ENCODE peak calls at places on chromosomes 6 and 20, in five cellular contexts. F is endothelial cell of umbilical vein; C is KG1; L is activated CD4-positive, alpha-beta T cell treated with anti-CD3 and anti-CD28 coated beads, Interleukin-2, amount 50 U/mL, for 24 hours; E is amygdala. R is an unnamed sample.

GRCh38 chr6:163634514-163635171 is 220.1 kb downstream of the QKI start:
- DNase-seq in E (no peak), C (no peak), F (no peak), L (no peak), R (no peak)

GRCh38 chr6:141490982-141491381 is 641.7 kb upstream of the GJE1 start:
- DNase-seq in F (no peak), L (no peak), C (no peak), E (no peak), R (no peak)

GRCh38 chr6:139500977-139501376 is 126.5 kb upstream of the CITED2 start:
- DNase-seq in E (no peak), C (no peak), L (no peak), F (no peak), R (no peak)

GRCh38 chr6:108419934-108420609 is 125.2 kb downstream of the AFG1L start:
- DNase-seq in C (no peak), F (no peak), L (no peak), E (no peak), R (no peak)

GRCh38 chr6:53328375-53328774 is 20.4 kb downstream of the ELOVL5 start:
- DNase-seq in C (no peak), F (no peak), L (no peak), E (no peak), R (no peak)

GRCh38 chr20:46835418-46835817 is 59.2 kb upstream of the EYA2 start:
- DNase-seq in E (no peak), L (no peak), F (no peak), C (no peak), R (no peak)

GRCh38 chr6:56259682-56260081 is 12.3 kb upstream of the COL21A1 start:
- DNase-seq in F (peak), E (no peak), L (no peak), C (no peak), R (no peak)

GRCh38 chr6:133040025-133040838 is 200.9 kb upstream of the EYA4 start:
- DNase-seq in L (no peak), F (peak), C (no peak), E (no peak), R (no peak)

GRCh38 chr6:139882234-139882633 is 507.8 kb upstream of the CITED2 start:
- DNase-seq in C (no peak), E (no peak), L (no peak), F (peak), R (no peak)

GRCh38 chr20:56422131-56422823 is 10.2 kb downstream of the CASS4 start:
- DNase-seq in E (no peak), C (peak), L (no peak), F (peak), R (no peak)

GRCh38 chr6:165204807-165205545 is 104.4 kb downstream of the C6orf118 start:
- DNase-seq in E (no peak), L (no peak), F (no peak), C (no peak), R (no peak)

GRCh38 chr6:37783831-37784584 is 35.5 kb upstream of the ZFAND3 start:
- DNase-seq in F (peak), C (no peak), L (no peak), E (no peak), R (no peak)

GRCh38 chr6:37860226-37860839 is 40.8 kb downstream of the ZFAND3 start:
- DNase-seq in E (no peak), F (peak), L (no peak), C (no peak), R (peak)

GRCh38 chr20:34998331-34998950 is 42.8 kb downstream of the MYH7B start:
- DNase-seq in E (no peak), L (no peak), C (no peak), F (no peak), R (no peak)

GRCh38 chr6:40844241-40844640 is 194.8 kb downstream of the UNC5CL start:
- DNase-seq in L (no peak), E (no peak), F (no peak), C (no peak), R (no peak)

GRCh38 chr6:37244430-37245310 is 12.9 kb upstream of the TBC1D22B start:
- DNase-seq in L (no peak), E (peak), F (peak), C (no peak), R (no peak)

GRCh38 chr6:139569561-139569960 is 195.1 kb upstream of the CITED2 start:
- DNase-seq in C (no peak), F (peak), E (no peak), L (no peak), R (no peak)

GRCh38 chr20:60249436-60249835 is 291.2 kb downstream of the CDH26 start:
- DNase-seq in E (no peak), C (no peak), F (no peak), L (no peak), R (no peak)

GRCh38 chr20:32521780-32522524 is 63.2 kb downstream of the NOL4L start:
- DNase-seq in L (peak), F (peak), C (no peak), E (peak), R (peak)

GRCh38 chr6:71289039-71289801 is 609 bp downstream of the OGFRL1 start:
- DNase-seq in E (no peak), F (peak), C (no peak), L (no peak), R (peak)

GRCh38 chr6:170094686-170095272 is 196.1 kb downstream of the DLL1 start:
- DNase-seq in F (no peak), L (no peak), E (no peak), C (no peak), R (no peak)

GRCh38 chr20:16946097-16946496 is 197.9 kb downstream of the OTOR start:
- DNase-seq in F (no peak), C (no peak), E (no peak), L (no peak), R (no peak)

GRCh38 chr6:144338951-144339681 is 54.0 kb downstream of the UTRN start:
- DNase-seq in C (no peak), E (no peak), L (no peak), F (no peak), R (no peak)

GRCh38 chr6:106823732-106824351 is 150.7 kb downstream of the CD24 start:
- DNase-seq in E (no peak), L (no peak), F (no peak), C (no peak), R (no peak)

GRCh38 chr6:117976030-117976651 is 69.1 kb downstream of the SLC35F1 start:
- DNase-seq in C (peak), L (peak), E (no peak), F (peak), R (peak)

GRCh38 chr20:19095762-19096161 is 116.7 kb upstream of the SLC24A3 start:
- DNase-seq in C (no peak), L (no peak), E (no peak), F (no peak), R (no peak)

GRCh38 chr6:158766621-158767435 is 52.3 kb downstream of the EZR start:
- DNase-seq in L (no peak), C (no peak), E (peak), F (no peak), R (no peak)

GRCh38 chr6:140909156-140909555 is 1223.6 kb upstream of the GJE1 start:
- DNase-seq in L (no peak), C (no peak), F (no peak), E (no peak), R (no peak)

GRCh38 chr6:162546905-162547304 is 180.7 kb downstream of the PRKN start:
- DNase-seq in F (no peak), C (no peak), E (no peak), L (no peak), R (no peak)

GRCh38 chr20:53163486-53163885 is 191.3 kb downstream of the TSHZ2 start:
- DNase-seq in F (no peak), C (no peak), L (no peak), E (no peak), R (no peak)

GRCh38 chr6:18342223-18342622 is 44.9 kb upstream of the RNF144B start:
- DNase-seq in F (no peak), C (no peak), E (no peak), L (no peak), R (no peak)

GRCh38 chr20:33444797-33445560 is 1.4 kb upstream of the SNTA1 start:
- DNase-seq in E (no peak), L (no peak), C (no peak), F (no peak), R (no peak)

GRCh38 chr20:14384411-14384810 is 47.0 kb upstream of the FLRT3 start:
- DNase-seq in F (no peak), C (no peak), L (no peak), E (no peak), R (no peak)

GRCh38 chr6:85364354-85364753 is 85.5 kb upstream of the NT5E start:
- DNase-seq in F (peak), L (no peak), E (no peak), C (no peak), R (no peak)

GRCh38 chr20:32886652-32887051 is 27.9 kb downstream of the EFCAB8 start:
- DNase-seq in C (no peak), F (no peak), E (no peak), L (no peak), R (no peak)

GRCh38 chr20:44955270-44955669 is 4.9 kb downstream of the TOMM34 start:
- DNase-seq in F (no peak), C (no peak), L (no peak), E (no peak), R (no peak)

GRCh38 chr20:23049933-23050838 is 714 bp upstream of the THBD start:
- DNase-seq in C (no peak), F (no peak), E (no peak), L (no peak), R (no peak)